ENCODE peak calls at places on chromosomes 13 and 19, in six cellular contexts. E is thoracic aorta, Z is lower lobe of right lung, O is cardiac fibroblast, T is kidney epithelial cell, Q is fibroblast of mammary gland. F is an unnamed sample.

GRCh38 chr19:40742477-40742876 is 7.8 kb downstream of the ACTMAP start:
- DNase-seq in E (no peak), Z (no peak), O (no peak), T (no peak), Q (no peak), F (no peak)

GRCh38 chr19:24029941-24030636 is 56.9 kb upstream of the ZNF254 start:
- DNase-seq in E (no peak), Z (no peak), O (no peak), T (no peak), Q (no peak), F (no peak)

GRCh38 chr13:61648546-61648945 is 232.9 kb upstream of the PCDH20 start:
- DNase-seq in E (no peak), Z (no peak), O (no peak), T (no peak), Q (no peak), F (no peak)

GRCh38 chr19:30226464-30227070 is 145.6 kb upstream of the ZNF536 start:
- DNase-seq in E (no peak), Z (no peak), O (no peak), T (no peak), Q (no peak), F (no peak)

GRCh38 chr13:112443191-112444000 is 67.2 kb downstream of the SPACA7 start:
- DNase-seq in E (no peak), Z (no peak), O (peak; percentile 2), T (no peak), Q (no peak), F (no peak)

GRCh38 chr19:33339750-33340029 is 33.8 kb upstream of the CEBPG start:
- DNase-seq in E (no peak), Z (no peak), O (no peak), T (no peak), Q (no peak), F (no peak)

GRCh38 chr13:32650705-32651311 is 64.6 kb downstream of the PDS5B start:
- DNase-seq in E (no peak), Z (no peak), O (peak; percentile 77), T (peak; percentile 25), Q (peak; percentile 84), F (peak; percentile 73)

GRCh38 chr19:41553804-41554203 is 22.2 kb upstream of the CEACAM21 start:
- DNase-seq in E (no peak), Z (no peak), O (no peak), T (no peak), Q (no peak), F (no peak)

GRCh38 chr13:98664047-98664446 is 87.1 kb upstream of the STK24 start:
- DNase-seq in E (no peak), Z (no peak), O (no peak), T (peak; percentile 78), Q (peak; percentile 89), F (peak; percentile 89)

GRCh38 chr19:15390814-15391213 is 11.2 kb upstream of the AKAP8 start:
- DNase-seq in E (no peak), Z (no peak), O (no peak), T (no peak), Q (no peak), F (no peak)

GRCh38 chr19:9498183-9498902 is at the start of gene ZNF560:
- DNase-seq in E (no peak), Z (no peak), O (peak; percentile 2), T (no peak), Q (peak; percentile 21), F (peak; percentile 15)

GRCh38 chr19:33784432-33784831 is 12.2 kb upstream of the KCTD15 start:
- DNase-seq in E (no peak), Z (no peak), O (no peak), T (no peak), Q (peak; percentile 5), F (no peak)

GRCh38 chr13:112671359-112671758 is 18.5 kb upstream of the ATP11A start:
- DNase-seq in E (no peak), Z (peak; percentile 32), O (no peak), T (no peak), Q (no peak), F (no peak)

GRCh38 chr19:51327066-51327985 is 14.6 kb downstream of the VSIG10L start:
- DNase-seq in E (no peak), Z (peak; percentile 73), O (peak; percentile 60), T (no peak), Q (peak; percentile 51), F (no peak)

GRCh38 chr13:20525601-20526544 is at the start of gene CRYL1:
- DNase-seq in E (peak; percentile 41), Z (peak; percentile 87), O (peak; percentile 65), T (no peak), Q (peak; percentile 85), F (peak; percentile 50)

GRCh38 chr19:49084206-49085019 is 838 bp upstream of the SNRNP70 start:
- DNase-seq in E (no peak), Z (no peak), O (no peak), T (no peak), Q (no peak), F (no peak)

GRCh38 chr13:21219044-21219381 is 42.6 kb downstream of the MRPL57 start:
- DNase-seq in E (no peak), Z (no peak), O (no peak), T (no peak), Q (no peak), F (no peak)

GRCh38 chr13:32426191-32426980 is 1.5 kb downstream of the N4BP2L1 start:
- DNase-seq in E (no peak), Z (no peak), O (no peak), T (no peak), Q (no peak), F (no peak)

GRCh38 chr13:105037064-105037463 is 1498.4 kb downstream of the EFNB2 start:
- DNase-seq in E (no peak), Z (no peak), O (no peak), T (peak; percentile 35), Q (no peak), F (peak; percentile 27)

GRCh38 chr13:76723551-76724232 is 162.5 kb downstream of the KCTD12 start:
- DNase-seq in E (no peak), Z (peak; percentile 55), O (peak; percentile 84), T (peak; percentile 37), Q (peak; percentile 82), F (peak; percentile 85)

GRCh38 chr13:30148171-30148754 is 159.1 kb downstream of the KATNAL1 start:
- DNase-seq in E (no peak), Z (no peak), O (no peak), T (no peak), Q (no peak), F (no peak)

GRCh38 chr19:4028334-4029246 is 21.1 kb downstream of the PIAS4 start:
- DNase-seq in E (no peak), Z (no peak), O (no peak), T (no peak), Q (no peak), F (no peak)

GRCh38 chr13:26590951-26591350 is 33.5 kb downstream of the WASF3 start:
- DNase-seq in E (no peak), Z (no peak), O (no peak), T (no peak), Q (no peak), F (no peak)

GRCh38 chr19:18020212-18021067 is 12.5 kb downstream of the ARRDC2 start:
- DNase-seq in E (peak; percentile 77), Z (peak; percentile 88), O (peak; percentile 66), T (no peak), Q (peak; percentile 39), F (peak; percentile 42)

GRCh38 chr19:15332311-15332996 is at the start of gene BRD4:
- DNase-seq in E (no peak), Z (peak; percentile 83), O (peak; percentile 61), T (no peak), Q (peak; percentile 36), F (peak; percentile 25)

DNA sequence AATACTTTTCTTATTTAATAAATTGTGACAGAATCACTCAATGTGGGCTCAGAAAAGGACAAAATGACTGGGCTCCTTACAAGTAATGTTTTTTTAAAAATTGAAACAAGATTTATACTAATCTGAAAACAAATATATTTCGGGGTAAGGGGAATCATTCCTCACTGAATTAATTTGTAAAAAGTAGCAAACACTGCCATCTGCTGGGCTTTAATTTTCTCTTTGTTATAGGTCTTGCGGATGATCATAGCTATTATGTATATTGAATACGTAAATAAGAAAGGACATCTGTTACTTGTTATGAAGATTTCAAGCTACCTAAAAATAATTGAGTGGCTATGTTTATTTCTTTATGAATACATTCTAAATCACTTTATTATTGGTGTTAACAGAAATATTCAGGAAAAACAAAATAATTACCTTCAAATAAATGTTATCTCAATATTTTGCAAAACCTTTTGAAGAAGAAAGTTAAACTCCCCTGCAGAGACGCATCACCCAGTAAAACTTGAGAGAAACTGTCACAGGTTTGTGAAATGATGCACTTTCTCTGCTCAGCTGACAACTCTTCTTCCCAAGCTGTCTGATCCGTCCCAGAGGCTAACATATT is 17.8 kb upstream of the ENOX1 start:
- DNase-seq in E (no peak), Z (no peak), O (peak; percentile 82), T (no peak), Q (peak; percentile 89), F (peak; percentile 88)
- H3K4me3 ChIP-seq in E (no peak overlapping the region), Z (no peak overlapping the region), O (no peak overlapping the region), T (no peak overlapping the region), Q (peak overlapping the region; percentile 50), F (peak overlapping the region; percentile 27)

DNA sequence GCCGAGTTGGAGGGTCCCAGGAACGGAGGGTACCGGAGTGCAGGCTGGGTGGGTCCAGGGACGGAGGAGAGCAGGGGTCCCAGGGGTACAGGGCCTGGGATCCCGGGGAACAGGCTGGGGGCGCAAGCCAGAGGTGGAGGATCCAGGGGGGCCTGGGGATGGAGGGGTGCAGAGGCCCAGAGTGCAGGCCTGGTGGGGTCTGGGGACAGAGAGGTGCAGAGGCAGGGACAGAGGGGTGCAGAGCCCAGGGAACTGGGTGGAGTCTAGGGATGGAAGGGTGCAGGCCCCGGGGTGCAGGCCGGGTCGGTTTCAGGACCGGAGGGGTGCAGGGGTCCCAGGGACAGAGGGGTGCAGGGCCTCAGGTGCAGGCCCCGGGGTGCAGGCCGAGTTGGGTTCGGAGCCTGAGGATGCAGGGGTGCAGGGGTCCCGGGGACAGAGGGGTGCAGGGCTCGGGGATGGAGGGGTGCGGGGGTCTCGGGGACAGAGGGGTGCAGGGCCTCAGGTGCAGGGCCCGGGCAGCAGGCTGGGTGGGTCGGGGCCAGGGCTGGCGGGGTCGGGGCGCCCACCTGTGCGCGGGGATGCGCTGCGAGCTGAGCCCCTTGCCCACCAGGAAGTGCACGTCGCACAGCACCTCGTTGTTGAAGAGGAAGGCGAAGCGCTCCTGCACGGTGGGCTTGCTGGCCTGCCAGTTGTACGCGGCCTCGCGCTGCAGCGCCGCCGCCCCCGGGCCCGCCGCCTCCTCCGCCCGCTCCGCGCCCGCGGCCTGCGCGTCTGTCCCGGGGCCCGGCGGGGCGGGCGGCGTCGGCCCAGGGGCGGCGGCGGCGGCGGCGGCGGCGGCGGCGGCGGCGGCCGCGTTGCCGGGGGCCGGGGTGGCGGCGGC is 543 bp downstream of the BTBD2 start:
- DNase-seq in E (no peak), Z (peak; percentile 59), O (no peak), T (no peak), Q (no peak), F (no peak)
- TF ChIP-seq CTCF in E (no peak), Z (no peak), O (no peak), T (no peak), Q (no peak), F (no peak)

GRCh38 chr19:5625641-5626040 is 2.8 kb downstream of the SAFB start:
- DNase-seq in E (no peak), Z (no peak), O (no peak), T (no peak), Q (peak; percentile 64), F (no peak)
- H3K4me3 ChIP-seq in E (peak overlapping the region; percentile 97), Z (no peak overlapping the region), O (no peak overlapping the region), T (no peak overlapping the region), Q (peak overlapping the region; percentile 3), F (no peak overlapping the region)

DNA sequence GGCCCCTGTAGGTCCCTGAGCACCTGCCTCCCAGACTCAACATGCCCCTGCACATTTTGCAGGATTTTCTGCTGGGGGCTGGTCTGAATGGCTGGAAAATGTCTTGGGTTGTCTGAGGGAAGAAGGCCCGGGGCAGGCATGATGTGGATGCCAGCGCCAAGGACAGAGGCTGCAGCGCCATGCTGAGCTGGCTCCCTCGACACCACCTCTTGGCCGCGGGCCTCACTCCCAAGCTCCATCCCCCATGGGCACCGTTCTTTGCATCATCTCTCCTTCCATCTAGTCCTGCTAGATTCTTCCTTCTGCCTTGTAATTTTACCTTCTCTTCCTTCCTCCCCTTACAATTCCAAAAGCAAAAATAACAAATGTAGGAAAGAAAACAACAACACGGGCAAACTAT is 70.6 kb downstream of the ZIC5 start:
- DNase-seq in E (no peak), Z (no peak), O (no peak), T (no peak), Q (no peak), F (no peak)
- TF ChIP-seq CTCF in E (no peak), Z (no peak), O (no peak), T (no peak), Q (no peak), F (no peak)

F was measured in astrocyte of the spinal cord.